ENCODE peak calls at places on chromosomes 7 and 10, in seven cellular contexts. V is lower lobe of right lung; I is heart left ventricle; R is tibial nerve; U is adrenal gland; Q is CD8-positive, alpha-beta memory T cell; G is tibial artery. D is an unnamed sample.
A peak's percentile ranks its signal among the peaks of the same experiment; 100 is the strongest.

GRCh38 chr10:8617792-8618191 is 563.3 kb downstream of the GATA3 start:
- DNase-seq in V (no peak), Q (no peak), I (no peak), G (no peak), U (no peak), R (no peak), D (no peak)

GRCh38 chr7:27616914-27617548 is 45.7 kb downstream of the HIBADH start:
- DNase-seq in Q (no peak), I (no peak), V (no peak), U (no peak), G (no peak), R (no peak), D (no peak)

GRCh38 chr10:123381271-123381670 is 227.1 kb downstream of the BUB3 start:
- DNase-seq in V (no peak), Q (no peak), G (no peak), R (no peak), U (no peak), I (no peak), D (no peak)

GRCh38 chr7:16644624-16644986 is 949 bp downstream of the ANKMY2 start:
- DNase-seq in Q (peak; percentile 56), R (peak; percentile 17), G (peak; percentile 77), U (peak; percentile 64), V (peak; percentile 81), I (peak; percentile 43), D (peak; percentile 48)

GRCh38 chr10:13346280-13346819 is 1.7 kb downstream of the SEPHS1 start:
- DNase-seq in G (no peak), I (peak; percentile 18), V (no peak), R (peak; percentile 48), Q (no peak), U (peak; percentile 70), D (no peak)

GRCh38 chr7:89837515-89837914 is 316.8 kb upstream of the STEAP1 start:
- DNase-seq in R (no peak), G (no peak), V (no peak), Q (no peak), I (no peak), U (peak; percentile 47), D (no peak)

GRCh38 chr7:123351506-123352225 is 151.9 kb upstream of the SLC13A1 start:
- DNase-seq in G (no peak), V (no peak), U (no peak), Q (no peak), I (no peak), R (no peak), D (no peak)

GRCh38 chr10:13528875-13529713 is at the start of gene BEND7:
- DNase-seq in G (no peak), I (peak; percentile 54), U (peak; percentile 44), V (peak; percentile 59), R (no peak), Q (no peak), D (peak; percentile 53)

GRCh38 chr10:72263613-72264241 is 10.0 kb upstream of the DDIT4 start:
- DNase-seq in G (no peak), I (no peak), R (no peak), Q (peak; percentile 61), V (peak; percentile 73), U (no peak), D (no peak)

GRCh38 chr7:29336851-29337627 is 142.5 kb downstream of the CHN2 start:
- DNase-seq in V (no peak), Q (no peak), I (no peak), U (peak; percentile 12), R (no peak), G (no peak), D (no peak)

GRCh38 chr7:91852263-91852741 is 28.2 kb downstream of the MTERF1 start:
- DNase-seq in Q (no peak), R (no peak), G (no peak), U (no peak), I (no peak), V (no peak), D (no peak)

GRCh38 chr10:29370612-29371092 is 81.8 kb downstream of the LYZL1 start:
- DNase-seq in R (no peak), G (no peak), U (no peak), V (no peak), I (no peak), Q (no peak), D (no peak)

GRCh38 chr7:41581041-41581440 is 121.8 kb downstream of the INHBA start:
- DNase-seq in Q (no peak), V (no peak), R (no peak), U (no peak), I (no peak), G (no peak), D (no peak)

GRCh38 chr10:78765726-78766335 is 302.9 kb upstream of the ZMIZ1 start:
- DNase-seq in U (no peak), R (no peak), I (no peak), Q (no peak), V (no peak), G (peak; percentile 49), D (no peak)

DNA sequence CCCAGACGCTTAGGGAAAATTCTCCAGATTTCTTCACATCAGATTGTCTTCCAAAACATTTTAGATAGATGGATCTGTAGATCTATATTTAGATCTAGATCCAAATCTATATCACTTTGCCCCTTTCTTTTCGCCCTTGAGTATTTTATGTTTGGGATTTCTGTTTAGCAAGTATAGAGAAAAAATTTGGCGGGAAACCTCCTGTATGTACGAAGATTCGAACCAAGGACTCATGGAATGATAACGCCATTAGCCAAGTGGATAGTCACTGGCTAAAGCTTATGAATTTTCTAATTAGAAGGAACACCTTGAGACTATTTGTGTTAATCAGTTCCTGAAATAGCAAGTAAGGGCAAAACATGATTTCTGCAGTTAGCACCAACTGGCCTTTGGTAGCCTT is 1.2 kb downstream of the THNSL1 start:
- DNase-seq in R (no peak), U (no peak), G (no peak), V (no peak), I (no peak), Q (no peak), D (no peak)
- H3K4me3 ChIP-seq in R (no peak overlapping the region), U (no peak overlapping the region), G (no peak overlapping the region), V (peak overlapping the region; percentile 75), I (peak overlapping the region; percentile 80), Q (peak overlapping the region; percentile 80), D (peak overlapping the region; percentile 81)

GRCh38 chr7:94294471-94295131 is 100.1 kb upstream of the COL1A2 start:
- DNase-seq in Q (no peak), I (no peak), V (no peak), R (no peak), G (no peak), U (no peak), D (no peak)

GRCh38 chr7:94298943-94299342 is 95.8 kb upstream of the COL1A2 start:
- DNase-seq in I (no peak), R (peak; percentile 21), V (no peak), Q (no peak), G (no peak), U (no peak), D (no peak)

GRCh38 chr7:94297397-94297838 is 97.3 kb upstream of the COL1A2 start:
- DNase-seq in V (no peak), Q (no peak), I (peak; percentile 47), U (peak; percentile 72), R (peak; percentile 80), G (peak; percentile 93), D (peak; percentile 56)

GRCh38 chr7:94296886-94297285 is 97.8 kb upstream of the COL1A2 start:
- DNase-seq in Q (no peak), U (no peak), R (no peak), G (no peak), I (no peak), V (no peak), D (no peak)

GRCh38 chr7:94295805-94296204 is 98.9 kb upstream of the COL1A2 start:
- DNase-seq in R (no peak), I (no peak), U (no peak), G (no peak), V (no peak), Q (no peak), D (no peak)
- H3K27ac ChIP-seq in R (peak overlapping the region; percentile 92), I (peak overlapping the region; percentile 51), U (peak overlapping the region; percentile 43), G (peak overlapping the region; percentile 79), V (peak overlapping the region; percentile 59), Q (no peak overlapping the region), D (peak overlapping the region; percentile 79)

GRCh38 chr7:127587663-127588018 is 570 bp upstream of the ARF5 start:
- DNase-seq in G (no peak), I (no peak), U (peak; percentile 7), R (no peak), Q (no peak), V (no peak), D (peak; percentile 25)

GRCh38 chr7:127584648-127585043 is 750 bp downstream of the GCC1 start:
- DNase-seq in Q (no peak), V (no peak), I (no peak), U (no peak), G (no peak), R (no peak), D (no peak)

GRCh38 chr7:127585044-127585953 is at the start of gene GCC1:
- DNase-seq in U (peak; percentile 94), I (peak; percentile 92), R (peak; percentile 94), G (peak; percentile 96), Q (peak; percentile 94), V (peak; percentile 94), D (peak; percentile 93)

GRCh38 chr7:127588019-127588696 is at the start of gene ARF5:
- DNase-seq in R (peak; percentile 78), I (peak; percentile 89), G (peak; percentile 94), V (peak; percentile 91), Q (peak; percentile 82), U (peak; percentile 89), D (peak; percentile 90)

DNA sequence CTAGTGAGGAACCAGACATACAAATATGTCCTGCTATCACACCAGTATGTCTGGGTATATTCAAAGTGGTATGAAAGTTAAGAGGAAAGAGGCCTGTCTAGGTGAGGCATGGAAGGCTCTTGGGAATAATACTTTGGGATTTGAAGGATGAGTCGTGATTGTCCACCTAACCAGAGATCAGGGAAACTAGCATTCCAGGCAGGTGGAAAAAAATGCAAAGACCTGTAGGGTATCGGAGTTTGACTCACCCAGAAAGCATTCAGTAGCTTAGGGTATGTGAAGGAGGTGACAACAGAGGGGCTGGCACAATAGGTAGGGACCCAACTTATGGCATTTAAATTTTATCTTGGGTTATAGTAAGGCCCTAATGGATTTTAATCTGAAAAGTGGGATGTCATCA is 950 bp upstream of the GCC1 start:
- DNase-seq in G (no peak), U (no peak), Q (no peak), I (no peak), R (no peak), V (no peak), D (no peak)
- H3K4me1 ChIP-seq in G (peaks cover 46% of the 10 kb centered on the region), U (peaks cover 52% of the 10 kb centered on the region), Q (peaks cover 61% of the 10 kb centered on the region), I (peaks cover 19% of the 10 kb centered on the region), R (peaks cover 39% of the 10 kb centered on the region), V (peaks cover 58% of the 10 kb centered on the region), D (peaks cover 76% of the 10 kb centered on the region)

DNA sequence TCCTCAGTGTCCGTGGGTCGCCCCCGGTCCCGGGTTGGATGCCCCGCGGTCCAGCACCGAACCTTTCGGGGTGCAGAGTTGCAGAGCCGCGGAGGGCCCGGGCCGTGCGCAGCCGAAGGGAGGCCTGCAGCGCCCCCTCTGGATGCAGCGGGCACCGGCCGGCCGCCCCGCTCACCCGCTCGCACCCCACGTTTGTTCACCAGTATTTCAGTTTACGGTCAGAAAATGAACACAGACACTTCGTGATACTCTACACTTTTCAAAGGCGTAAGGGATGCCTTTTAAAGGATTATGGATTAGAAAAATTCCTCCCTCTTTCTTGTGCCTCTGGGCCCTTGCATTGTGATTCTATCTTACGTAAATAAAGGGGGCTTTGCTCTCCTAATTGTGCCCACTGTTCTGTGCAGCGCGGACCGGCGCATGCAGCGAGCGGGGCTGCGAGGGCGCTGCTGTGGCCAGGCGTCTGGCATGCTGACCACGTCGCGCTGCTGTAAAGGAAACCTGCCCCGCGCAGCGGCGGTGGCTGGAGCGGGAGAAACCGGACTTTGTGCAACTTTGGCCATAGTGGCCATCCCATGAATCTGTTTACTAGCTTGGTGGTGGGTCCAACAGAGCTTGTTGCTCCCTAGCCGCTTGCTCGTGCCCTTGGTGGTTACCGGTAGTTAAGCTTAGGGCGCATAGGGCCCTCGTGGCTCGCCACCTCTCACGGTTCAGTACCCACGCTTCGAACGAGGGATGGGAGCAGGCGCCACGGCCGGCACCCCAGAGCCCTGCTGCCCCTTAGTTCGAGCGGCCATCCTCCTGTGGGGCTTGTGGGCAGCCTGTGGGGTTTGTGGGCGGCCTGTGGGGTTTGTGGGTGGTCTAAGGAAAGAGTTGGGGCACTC is 755 bp upstream of the MEST start:
- DNase-seq in R (no peak), U (peak; percentile 66), G (no peak), V (peak; percentile 52), I (peak; percentile 35), Q (peak; percentile 64), D (no peak)
- H3K4me3 ChIP-seq in R (peak overlapping the region; percentile 33), U (peak overlapping the region; percentile 17), G (peak overlapping the region; percentile 46), V (peak overlapping the region; percentile 48), I (peak overlapping the region; percentile 63), Q (no peak overlapping the region), D (peak overlapping the region; percentile 63)